ENCODE peak calls at places on chromosomes 13 and 19, in four cellular contexts. Y is stimulated activated naive CD4-positive, alpha-beta T cell; O is AG10803; J is stimulated activated CD4-positive, alpha-beta T cell treated with anti-CD3 and anti-CD28 coated beads, Interleukin-15, amount 100 ng/mL, for 1 hour. Q is an unnamed sample.

GRCh38 chr13:113460599-113460998 is 7.3 kb upstream of the ADPRHL1 start:
- DNase-seq in Y (no peak), O (no peak), J (no peak), Q (no peak)

GRCh38 chr13:21668665-21669599 is 1.9 kb upstream of the FGF9 start:
- DNase-seq in Y (peak), O (peak), J (no peak), Q (peak)

GRCh38 chr19:45762870-45763631 is 6.0 kb downstream of the SIX5 start:
- DNase-seq in Y (no peak), O (no peak), J (no peak), Q (no peak)

GRCh38 chr13:20616059-20616797 is 49.3 kb downstream of the IFT88 start:
- DNase-seq in Y (no peak), O (peak), J (no peak), Q (no peak)

GRCh38 chr13:20901668-20902437 is 693 bp downstream of the XPO4 start:
- DNase-seq in Y (no peak), O (peak), J (no peak), Q (peak)

GRCh38 chr19:38278751-38279150 is 14.4 kb downstream of the SPINT2 start:
- DNase-seq in Y (no peak), O (no peak), J (no peak), Q (no peak)

GRCh38 chr19:31348416-31349159 is 648 bp downstream of the TSHZ3 start:
- DNase-seq in Y (no peak), O (peak), J (no peak), Q (no peak)

GRCh38 chr13:113393226-113393571 is 29.3 kb upstream of the GRTP1 start:
- DNase-seq in Y (no peak), O (no peak), J (no peak), Q (no peak)

GRCh38 chr19:22882797-22883196 is 50.7 kb downstream of the ZNF723 start:
- DNase-seq in Y (no peak), O (peak), J (no peak), Q (peak)

GRCh38 chr13:85970727-85971126 is 171.5 kb upstream of the SLITRK6 start:
- DNase-seq in Y (no peak), O (no peak), J (no peak), Q (peak)

GRCh38 chr13:106139942-106140341 is 395.5 kb downstream of the EFNB2 start:
- DNase-seq in Y (no peak), O (no peak), J (no peak), Q (no peak)

GRCh38 chr19:30326076-30326710 is 46.0 kb upstream of the ZNF536 start:
- DNase-seq in Y (no peak), O (no peak), J (no peak), Q (no peak)

GRCh38 chr13:71624641-71625040 is 242.4 kb downstream of the DACH1 start:
- DNase-seq in Y (no peak), O (no peak), J (no peak), Q (peak)

GRCh38 chr19:1101337-1101698 is 2.5 kb upstream of the GPX4 start:
- DNase-seq in Y (no peak), O (no peak), J (no peak), Q (no peak)